ENCODE peak calls at places on chromosomes 11 and 22, in ten cellular contexts. X is astrocyte of the spinal cord, L is Calu3, T is HFFc6, S is transverse colon, A is progenitor cell of endocrine pancreas, F is lower lobe of right lung, W is sigmoid colon, C is PC-9, Z is fibroblast of the aortic adventitia. K is an unnamed sample.

GRCh38 chr11:28146123-28146751 is 38.0 kb downstream of the METTL15 start:
- DNase-seq in X (peak; percentile 92), L (peak; percentile 28), T (peak; percentile 84), S (no peak), A (no peak), F (no peak), W (no peak), C (peak; percentile 68), Z (peak; percentile 88), K (no peak)

GRCh38 chr11:8384199-8384821 is 120.6 kb upstream of the LMO1 start:
- DNase-seq in X (no peak), L (no peak), T (no peak), S (peak; percentile 32), A (no peak), F (peak; percentile 67), W (peak; percentile 79), C (no peak), Z (peak; percentile 27), K (peak; percentile 50)

GRCh38 chr11:134139873-134140331 is 71.0 kb downstream of the JAM3 start:
- DNase-seq in X (peak; percentile 82), L (peak; percentile 41), T (peak; percentile 71), S (peak; percentile 60), A (no peak), F (no peak), W (peak; percentile 90), C (no peak), Z (peak; percentile 92), K (peak; percentile 58)

GRCh38 chr11:111944139-111944538 is 7.0 kb downstream of the DIXDC1 start:
- DNase-seq in X (peak; percentile 91), L (no peak), T (peak; percentile 88), S (no peak), A (no peak), F (no peak), W (no peak), C (peak; percentile 86), Z (peak; percentile 82), K (peak; percentile 53)

GRCh38 chr11:64581057-64581523 is 9.9 kb upstream of the SLC22A12 start:
- DNase-seq in X (no peak), L (no peak), T (no peak), S (no peak), A (no peak), F (peak; percentile 6), W (peak; percentile 25), C (no peak), Z (no peak), K (no peak)

GRCh38 chr11:57491371-57492061 is 24.0 kb downstream of the SLC43A1 start:
- DNase-seq in X (no peak), L (peak; percentile 54), T (no peak), S (peak; percentile 46), A (peak; percentile 41), F (no peak), W (no peak), C (no peak), Z (no peak), K (no peak)

GRCh38 chr11:31863170-31863929 is 52.2 kb upstream of the PAX6 start:
- DNase-seq in X (no peak), L (no peak), T (no peak), S (no peak), A (no peak), F (no peak), W (no peak), C (no peak), Z (no peak), K (no peak)

GRCh38 chr11:28730336-28730735 is 622.1 kb downstream of the METTL15 start:
- DNase-seq in X (no peak), L (no peak), T (peak; percentile 71), S (no peak), A (no peak), F (no peak), W (no peak), C (no peak), Z (no peak), K (no peak)

GRCh38 chr11:108929241-108929640 is 264.4 kb downstream of the DDX10 start:
- DNase-seq in X (peak; percentile 95), L (no peak), T (peak; percentile 96), S (no peak), A (no peak), F (no peak), W (no peak), C (peak; percentile 69), Z (peak; percentile 95), K (no peak)

GRCh38 chr22:19909350-19910179 is 32.0 kb upstream of the COMT start:
- DNase-seq in X (peak; percentile 67), L (peak; percentile 84), T (peak; percentile 66), S (peak; percentile 85), A (peak; percentile 72), F (peak; percentile 86), W (peak; percentile 90), C (no peak), Z (peak; percentile 85), K (peak; percentile 25)

GRCh38 chr11:18394928-18395734 is 768 bp downstream of the LDHA start:
- DNase-seq in X (no peak), L (no peak), T (no peak), S (peak; percentile 34), A (no peak), F (no peak), W (no peak), C (no peak), Z (no peak), K (no peak)

GRCh38 chr11:78860720-78861422 is 286.2 kb upstream of the NARS2 start:
- DNase-seq in X (peak; percentile 23), L (no peak), T (no peak), S (no peak), A (no peak), F (no peak), W (no peak), C (no peak), Z (peak; percentile 53), K (peak; percentile 11)

GRCh38 chr11:95925011-95925410 is 1.1 kb upstream of the MTMR2 start:
- DNase-seq in X (peak; percentile 37), L (no peak), T (no peak), S (no peak), A (no peak), F (no peak), W (no peak), C (peak; percentile 96), Z (peak; percentile 53), K (no peak)

GRCh38 chr11:76793834-76794291 is 10.7 kb downstream of the TSKU start:
- DNase-seq in X (no peak), L (no peak), T (no peak), S (no peak), A (no peak), F (no peak), W (peak; percentile 53), C (no peak), Z (no peak), K (no peak)

GRCh38 chr22:28896611-28897010 is 13.2 kb downstream of the ZNRF3 start:
- DNase-seq in X (no peak), L (no peak), T (no peak), S (no peak), A (no peak), F (no peak), W (no peak), C (no peak), Z (no peak), K (no peak)

GRCh38 chr11:74366576-74366975 is 31.7 kb downstream of the PGM2L1 start:
- DNase-seq in X (peak; percentile 55), L (no peak), T (peak; percentile 51), S (no peak), A (no peak), F (no peak), W (no peak), C (no peak), Z (peak; percentile 83), K (no peak)

GRCh38 chr11:70182266-70182665 is 20.8 kb upstream of the FADD start:
- DNase-seq in X (no peak), L (no peak), T (no peak), S (no peak), A (no peak), F (no peak), W (no peak), C (no peak), Z (no peak), K (no peak)

GRCh38 chr22:35043251-35043931 is 22.6 kb upstream of the ISX start:
- DNase-seq in X (no peak), L (no peak), T (no peak), S (peak; percentile 57), A (no peak), F (no peak), W (no peak), C (no peak), Z (no peak), K (no peak)
- TF ChIP-seq CTCF in X (no peak), L (no peak), T (peak; percentile 21), S (peak; percentile 7), A (no peak), F (no peak), W (no peak), C (peak; percentile 41), Z (no peak), K (peak; percentile 43)

GRCh38 chr11:10694481-10695239 is 1.1 kb upstream of the IRAG1 start:
- DNase-seq in X (peak; percentile 17), L (no peak), T (peak; percentile 79), S (no peak), A (no peak), F (no peak), W (no peak), C (no peak), Z (peak; percentile 69), K (no peak)
- TF ChIP-seq CTCF in X (no peak), L (no peak), T (peak; percentile 60), S (no peak), A (no peak), F (no peak), W (no peak), C (no peak), Z (peak; percentile 0), K (no peak)

GRCh38 chr11:128039140-128040021 is 548.0 kb downstream of the ETS1 start:
- DNase-seq in X (peak; percentile 90), L (peak; percentile 45), T (peak; percentile 83), S (peak; percentile 48), A (no peak), F (peak; percentile 82), W (no peak), C (no peak), Z (peak; percentile 95), K (no peak)
- TF ChIP-seq CTCF in X (peak; percentile 10), L (no peak), T (peak; percentile 64), S (no peak), A (peak; percentile 17), F (no peak), W (no peak), C (no peak), Z (no peak), K (no peak)

DNA sequence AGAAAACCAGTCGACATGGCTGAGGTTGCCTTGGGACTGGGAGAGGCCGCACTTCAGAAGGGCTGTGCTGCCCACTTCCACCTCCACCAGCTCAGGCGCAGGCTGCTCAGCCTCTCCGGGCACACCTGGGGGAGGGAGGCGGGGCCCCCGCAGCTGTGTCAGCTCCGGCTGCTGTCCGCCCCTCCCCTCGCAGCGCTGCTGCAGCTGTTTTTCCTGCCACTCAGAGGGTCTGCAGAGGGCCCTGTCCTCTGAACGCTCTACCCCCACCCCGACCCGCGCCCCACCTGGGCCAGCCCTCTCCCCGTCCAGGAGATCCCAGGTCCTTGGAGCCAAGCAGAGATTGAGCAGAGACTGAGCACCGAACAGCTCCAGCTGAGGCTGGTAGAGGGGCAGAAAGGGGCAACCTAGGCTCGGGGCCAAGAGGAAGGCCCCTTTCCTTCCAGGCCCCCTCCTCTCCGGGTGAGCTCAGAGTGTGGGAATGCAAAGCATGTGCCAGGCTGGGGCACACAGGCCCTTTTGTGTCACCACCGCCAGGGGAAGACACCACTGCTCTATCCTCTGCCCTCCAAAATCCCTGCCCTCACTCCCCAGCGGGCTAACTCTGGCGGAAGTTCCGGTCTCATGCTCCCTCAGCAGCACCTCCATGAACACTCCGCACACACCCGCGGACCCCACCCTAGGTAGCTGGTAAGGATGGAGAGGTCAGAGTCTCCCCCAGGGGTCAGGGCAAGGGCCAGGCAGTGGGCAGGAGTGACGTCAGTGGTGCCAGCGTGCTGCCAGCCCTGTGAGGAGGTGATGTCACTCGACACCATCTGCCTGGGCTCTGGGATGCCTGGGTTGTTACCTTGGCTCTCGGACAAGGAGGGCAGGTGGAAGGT is 1.6 kb downstream of the MCAM start:
- DNase-seq in X (no peak), L (peak; percentile 57), T (no peak), S (peak; percentile 62), A (no peak), F (no peak), W (peak; percentile 79), C (peak; percentile 71), Z (no peak), K (no peak)
- TF ChIP-seq CTCF in X (no peak), L (peak; percentile 28), T (peak; percentile 31), S (no peak), A (no peak), F (no peak), W (no peak), C (peak; percentile 34), Z (no peak), K (no peak)

K was measured in LNCaP clone FGC.